ENCODE peak calls at places on chromosome 22, in four cellular contexts. T is K562, D is GM12878, H is HepG2. J is an unnamed sample.

GRCh38 chr22:44661070-44661469 is 40.9 kb upstream of the PRR5 start:
- DNase-seq in T (no peak), D (no peak), H (no peak), J (peak; percentile 70)

GRCh38 chr22:21758465-21758864 is 22.9 kb upstream of the YPEL1 start:
- DNase-seq in H (no peak), T (no peak), D (no peak), J (no peak)

GRCh38 chr22:27090595-27090994 is 433.2 kb downstream of the MIAT start:
- DNase-seq in D (no peak), T (no peak), H (no peak), J (no peak)

GRCh38 chr22:42950281-42950680 is 64.7 kb downstream of the PACSIN2 start:
- DNase-seq in H (no peak), D (no peak), T (no peak), J (no peak)

GRCh38 chr22:28112548-28113043 is 193.5 kb upstream of the PITPNB start:
- DNase-seq in D (no peak), H (peak; percentile 25), T (peak; percentile 30), J (no peak)

GRCh38 chr22:41382098-41382578 is 396 bp downstream of the TEF start:
- DNase-seq in D (no peak), H (no peak), T (peak; percentile 84), J (peak; percentile 70)

GRCh38 chr22:40040927-40041326 is 46.2 kb downstream of the FAM83F start:
- DNase-seq in T (peak; percentile 45), H (no peak), D (no peak), J (no peak)

GRCh38 chr22:42564699-42565098 is 10.9 kb downstream of the SERHL2 start:
- DNase-seq in T (no peak), D (no peak), H (no peak), J (no peak)

GRCh38 chr22:44338906-44339305 is 26.2 kb upstream of the SHISAL1 start:
- DNase-seq in T (no peak), H (no peak), D (no peak), J (no peak)

GRCh38 chr22:48489551-48490512 is 1337.8 kb downstream of the BRD1 start:
- DNase-seq in T (no peak), D (no peak), H (no peak), J (no peak)

GRCh38 chr22:38707346-38707745 is 1.6 kb downstream of the GTPBP1 start:
- DNase-seq in D (no peak), T (peak; percentile 39), H (peak; percentile 80), J (no peak)

GRCh38 chr22:38481162-38481870 is 13.4 kb downstream of the KDELR3 start:
- DNase-seq in H (no peak), T (no peak), D (no peak), J (no peak)

GRCh38 chr22:27896251-27896650 is 22.8 kb downstream of the PITPNB start:
- DNase-seq in H (no peak), T (no peak), D (peak; percentile 53), J (no peak)

GRCh38 chr22:48485144-48486135 is 1342.2 kb downstream of the BRD1 start:
- DNase-seq in D (no peak), T (no peak), H (no peak), J (no peak)

GRCh38 chr22:41898645-41899044 is 16.2 kb downstream of the SHISA8 start:
- DNase-seq in T (no peak), H (no peak), D (no peak), J (no peak)

GRCh38 chr22:42269407-42270177 is 861 bp downstream of the TCF20 start:
- DNase-seq in H (peak; percentile 67), D (no peak), T (peak; percentile 68), J (peak; percentile 80)

GRCh38 chr22:25735657-25736056 is 6.3 kb upstream of the MYO18B start:
- DNase-seq in H (no peak), T (no peak), D (no peak), J (no peak)

GRCh38 chr22:23098718-23099524 is 28.6 kb downstream of the GNAZ start:
- DNase-seq in T (no peak), D (no peak), H (no peak), J (no peak)

GRCh38 chr22:19434829-19435580 is 2.7 kb downstream of the MRPL40 start:
- DNase-seq in T (no peak), D (no peak), H (no peak), J (no peak)

GRCh38 chr22:34973926-34974325 is 92.0 kb upstream of the ISX start:
- DNase-seq in D (no peak), T (no peak), H (no peak), J (no peak)

GRCh38 chr22:43128928-43129424 is 14.2 kb downstream of the MCAT start:
- DNase-seq in H (no peak), T (peak; percentile 64), D (no peak), J (peak; percentile 33)

GRCh38 chr22:31248965-31249940 is 37.2 kb downstream of the LIMK2 start:
- DNase-seq in H (no peak), D (no peak), T (no peak), J (no peak)

GRCh38 chr22:20205964-20206708 is 55.3 kb upstream of the CCDC188 start:
- DNase-seq in T (peak; percentile 94), H (peak; percentile 37), D (peak; percentile 54), J (no peak)

DNA sequence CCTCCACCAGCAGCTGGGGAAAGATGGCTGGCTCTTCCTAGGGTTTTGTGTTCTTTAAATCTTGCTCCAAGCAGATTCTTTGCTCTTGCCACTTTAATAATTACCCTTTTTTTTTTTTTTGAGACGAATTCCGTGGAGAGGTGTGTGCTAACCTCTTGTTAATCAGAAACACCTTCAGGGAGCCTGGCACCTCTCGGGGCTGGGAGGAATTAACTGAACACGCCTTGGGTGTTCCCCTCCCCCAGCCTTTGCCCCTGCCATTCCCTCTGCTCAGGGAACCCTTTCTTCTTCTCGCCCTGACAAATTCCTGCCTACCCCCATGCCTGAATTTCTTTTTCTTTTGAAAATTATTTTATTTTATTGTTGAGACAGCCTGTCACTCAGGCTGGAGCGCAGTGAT is 17.5 kb downstream of the TMPRSS6 start:
- DNase-seq in H (no peak), T (no peak), D (no peak), J (no peak)
- TF ChIP-seq NR2C2 in H (no peak), T (no peak), D (no peak), J (no peak)

GRCh38 chr22:24411256-24412004 is 16.0 kb upstream of the ADORA2A start:
- DNase-seq in H (no peak), T (no peak), D (no peak), J (no peak)

GRCh38 chr22:24410110-24410856 is 17.1 kb upstream of the ADORA2A start:
- DNase-seq in T (no peak), D (no peak), H (no peak), J (no peak)

GRCh38 chr22:24413271-24413670 is 14.1 kb upstream of the ADORA2A start:
- DNase-seq in H (no peak), T (no peak), D (no peak), J (no peak)

GRCh38 chr22:24413726-24414385 is 13.5 kb upstream of the ADORA2A start:
- DNase-seq in D (no peak), T (no peak), H (no peak), J (no peak)

GRCh38 chr22:24412274-24412673 is 15.1 kb upstream of the ADORA2A start:
- DNase-seq in D (no peak), H (no peak), T (no peak), J (no peak)
- TF ChIP-seq USF2 in D (no peak), H (no peak), T (no peak), J (no peak)

GRCh38 chr22:50267591-50268390 is 2.4 kb downstream of the MAPK11 start:
- DNase-seq in D (no peak), T (peak; percentile 82), H (no peak), J (peak; percentile 74)
- TF ChIP-seq NR2C2 in D (no peak), T (no peak), H (no peak), J (no peak)

GRCh38 chr22:47374901-47375575 is 612.6 kb downstream of the TBC1D22A start:
- DNase-seq in T (no peak), D (no peak), H (no peak), J (no peak)
- TF ChIP-seq USF2 in T (no peak), D (no peak), H (no peak), J (no peak)

DNA sequence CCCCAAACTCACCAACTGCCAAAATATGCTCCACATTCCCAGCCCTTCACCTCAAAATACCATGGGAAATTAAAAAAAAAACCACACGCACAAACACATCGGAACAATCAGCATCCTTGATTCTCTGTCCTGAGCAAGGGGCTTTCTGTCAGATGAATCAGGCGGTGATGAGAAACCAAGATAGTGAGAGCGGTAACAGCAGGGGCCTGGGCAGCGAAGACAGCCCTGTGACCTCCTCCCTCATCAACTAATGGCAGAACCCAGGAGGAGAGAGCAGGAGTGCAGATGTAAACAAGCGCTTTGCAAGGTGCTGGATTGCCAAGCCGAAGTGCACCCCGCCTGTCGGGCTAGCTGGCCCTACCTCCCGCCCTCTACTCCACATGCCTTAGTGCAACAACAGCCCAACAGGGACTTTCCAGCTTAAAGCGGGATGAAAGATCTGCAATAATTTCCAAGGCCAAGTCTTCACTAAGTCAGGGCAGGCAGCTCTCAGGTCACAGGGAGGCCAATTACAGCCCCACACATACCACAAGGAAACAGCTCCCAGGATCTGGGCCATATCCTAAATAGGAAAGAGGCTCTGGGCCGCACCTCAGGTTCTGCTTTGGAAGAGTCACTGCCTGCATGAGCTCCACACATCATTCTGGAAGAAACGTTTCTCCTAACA is 72.2 kb upstream of the BID start:
- DNase-seq in D (no peak), H (no peak), T (no peak), J (no peak)
- TF ChIP-seq NR2C2 in D (no peak), H (no peak), T (no peak), J (no peak)

DNA sequence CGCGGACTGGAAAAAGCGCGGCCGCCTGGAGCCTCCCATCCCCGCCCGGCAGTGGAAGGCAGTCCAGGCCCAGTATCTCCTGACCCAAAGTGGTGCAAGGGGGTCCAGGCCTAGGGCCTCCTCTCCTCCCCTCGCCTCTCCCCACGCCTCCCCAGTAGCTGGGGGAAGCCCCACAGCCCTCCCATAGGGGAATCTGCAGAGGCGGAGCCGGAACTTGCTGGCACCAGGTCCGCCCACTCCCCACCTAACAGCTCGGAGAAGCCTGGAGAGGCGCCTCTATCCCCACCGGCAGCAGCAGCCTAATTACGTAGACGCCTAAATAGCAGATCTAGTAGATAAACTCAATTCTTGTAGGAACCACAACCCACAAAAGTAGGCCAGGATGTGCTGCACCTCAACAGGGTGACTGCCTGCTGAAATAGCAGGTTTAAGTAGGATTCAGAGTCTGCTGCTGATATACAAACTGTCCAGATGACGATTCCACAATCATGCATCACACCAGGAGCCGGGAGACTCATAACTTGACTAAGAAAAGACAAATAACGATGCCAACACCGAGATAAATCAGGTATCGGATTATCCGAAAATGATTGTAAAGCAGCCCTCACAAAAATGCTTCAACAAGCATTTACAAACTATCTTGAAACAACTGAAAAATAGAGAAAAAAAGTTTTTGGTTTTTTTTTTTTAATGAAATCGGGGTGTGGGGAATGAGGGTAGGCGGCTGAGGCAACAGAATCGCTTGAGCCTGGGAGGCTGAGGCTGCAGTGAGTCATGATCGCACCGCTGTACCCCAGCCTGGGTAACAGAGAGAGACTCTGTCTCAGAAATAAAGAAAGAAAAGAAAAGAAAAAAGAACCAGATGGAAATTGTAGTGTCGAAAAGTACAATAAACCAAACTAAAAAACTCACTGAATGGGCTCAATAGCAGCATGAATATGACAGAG is 11.4 kb upstream of the BRD1 start:
- DNase-seq in D (peak; percentile 36), T (no peak), H (no peak), J (peak; percentile 58)
- TF ChIP-seq USF2 in D (no peak), T (no peak), H (no peak), J (no peak)

GRCh38 chr22:45689195-45689594 is 17.6 kb downstream of the ATXN10 start:
- DNase-seq in D (no peak), T (no peak), H (no peak), J (no peak)

GRCh38 chr22:45690008-45690407 is 18.4 kb downstream of the ATXN10 start:
- DNase-seq in T (no peak), H (no peak), D (no peak), J (no peak)

GRCh38 chr22:45686004-45686403 is 14.4 kb downstream of the ATXN10 start:
- DNase-seq in T (no peak), H (no peak), D (no peak), J (no peak)

GRCh38 chr22:45686842-45687241 is 15.2 kb downstream of the ATXN10 start:
- DNase-seq in T (no peak), D (no peak), H (no peak), J (no peak)

GRCh38 chr22:45688606-45689080 is 17.0 kb downstream of the ATXN10 start:
- DNase-seq in D (no peak), H (no peak), T (no peak), J (no peak)
- TF ChIP-seq NR2C2 in D (no peak), H (no peak), T (no peak), J (no peak)

J was measured in WTC11.